ENCODE peak calls at places on chromosome 19, in five cellular contexts. B is aorta, L is GM23248, C is heart left ventricle, I is KG1. S is an unnamed sample.

GRCh38 chr19:3897936-3898335 is 17.5 kb downstream of the ATCAY start:
- DNase-seq in B (no peak), L (no peak), C (no peak), I (no peak), S (no peak)

GRCh38 chr19:41223431-41224234 is 4.6 kb downstream of the AXL start:
- DNase-seq in B (peak; percentile 72), L (peak; percentile 91), C (no peak), I (no peak), S (peak; percentile 99)

GRCh38 chr19:45137179-45137761 is 23.5 kb downstream of the NKPD1 start:
- DNase-seq in B (no peak), L (no peak), C (peak; percentile 81), I (no peak), S (no peak)

GRCh38 chr19:9065457-9066014 is 21.3 kb upstream of the OR1M1 start:
- DNase-seq in B (no peak), L (no peak), C (no peak), I (no peak), S (no peak)

GRCh38 chr19:45130888-45131615 is 29.7 kb downstream of the NKPD1 start:
- DNase-seq in B (no peak), L (peak; percentile 50), C (no peak), I (no peak), S (no peak)

GRCh38 chr19:16078311-16078758 is 2.0 kb downstream of the TPM4 start:
- DNase-seq in B (peak; percentile 55), L (peak; percentile 88), C (peak; percentile 40), I (no peak), S (peak; percentile 78)

GRCh38 chr19:7397687-7398086 is 49.0 kb downstream of the ARHGEF18 start:
- DNase-seq in B (no peak), L (peak; percentile 66), C (no peak), I (no peak), S (peak; percentile 96)

GRCh38 chr19:4492337-4493103 is 20.4 kb downstream of the HDGFL2 start:
- DNase-seq in B (no peak), L (no peak), C (no peak), I (no peak), S (no peak)

GRCh38 chr19:43540381-43540780 is 7.4 kb downstream of the ZNF575 start:
- DNase-seq in B (no peak), L (no peak), C (no peak), I (no peak), S (no peak)

GRCh38 chr19:2994588-2995131 is 17.3 kb downstream of the TLE6 start:
- DNase-seq in B (no peak), L (no peak), C (no peak), I (no peak), S (no peak)

GRCh38 chr19:55690769-55691545 is 15.9 kb downstream of the EPN1 start:
- DNase-seq in B (no peak), L (no peak), C (peak; percentile 17), I (no peak), S (no peak)

GRCh38 chr19:16917401-16917800 is 28.6 kb downstream of the F2RL3 start:
- DNase-seq in B (no peak), L (no peak), C (no peak), I (no peak), S (no peak)

GRCh38 chr19:296476-297225 is 5.4 kb upstream of the PLPP2 start:
- DNase-seq in B (peak; percentile 81), L (no peak), C (no peak), I (no peak), S (no peak)

GRCh38 chr19:1252818-1253513 is 4.6 kb downstream of the MIDN start:
- DNase-seq in B (peak; percentile 97), L (peak; percentile 98), C (peak; percentile 94), I (peak; percentile 78), S (peak; percentile 97)

GRCh38 chr19:33785795-33786194 is 10.9 kb upstream of the KCTD15 start:
- DNase-seq in B (no peak), L (peak; percentile 60), C (no peak), I (no peak), S (peak; percentile 54)

GRCh38 chr19:17348700-17349099 is 11.3 kb downstream of the GTPBP3 start:
- DNase-seq in B (peak; percentile 90), L (peak; percentile 55), C (peak; percentile 78), I (no peak), S (peak; percentile 76)

GRCh38 chr19:7410946-7411345 is 62.2 kb downstream of the ARHGEF18 start:
- DNase-seq in B (no peak), L (no peak), C (no peak), I (no peak), S (no peak)